ENCODE peak calls at places on chromosomes 16 and 17, in nine cellular contexts. M, O, I, Q, Z, Y, L, X and C are unnamed samples.

GRCh38 chr17:17724307-17724921 is 43.2 kb downstream of the RAI1 start:
- DNase-seq in Z (peak), L (peak), M (no peak), Q (peak), X (peak), O (peak), Y (no peak), I (no peak), C (no peak)

GRCh38 chr16:57145046-57145963 is 40.5 kb downstream of the PSME3IP1 start:
- DNase-seq in M (no peak), I (no peak), L (no peak), Z (no peak), X (no peak), Y (no peak), O (no peak), Q (no peak), C (no peak)

GRCh38 chr17:79811036-79811887 is 14.4 kb upstream of the CBX8 start:
- DNase-seq in X (peak), L (peak), M (peak), Y (peak), Z (peak), O (peak), Q (peak), I (no peak), C (peak)

GRCh38 chr17:35089846-35090193 is 26.3 kb upstream of the RFFL start:
- DNase-seq in O (peak), X (no peak), Q (peak), L (peak), M (no peak), Z (peak), Y (no peak), I (no peak), C (peak)

GRCh38 chr17:628507-628941 is 86.1 kb downstream of the VPS53 start:
- DNase-seq in Z (no peak), L (no peak), X (no peak), I (no peak), Y (no peak), O (no peak), M (no peak), Q (no peak), C (no peak)

GRCh38 chr17:78862073-78863023 is 21.7 kb upstream of the USP36 start:
- DNase-seq in I (no peak), O (peak), L (no peak), Q (peak), M (no peak), Y (peak), X (no peak), Z (no peak), C (peak)

GRCh38 chr17:1563786-1564613 is 1.4 kb upstream of the PITPNA start:
- DNase-seq in Y (no peak), L (no peak), X (no peak), Q (peak), O (no peak), I (no peak), M (no peak), Z (no peak), C (peak)

GRCh38 chr16:47721016-47721673 is 260.0 kb downstream of the PHKB start:
- DNase-seq in X (no peak), O (no peak), L (no peak), Y (no peak), I (no peak), M (no peak), Q (no peak), Z (no peak), C (peak)

GRCh38 chr17:64146418-64147109 is 16.6 kb upstream of the ERN1 start:
- DNase-seq in Z (peak), L (peak), Q (peak), Y (no peak), X (peak), M (peak), O (peak), I (peak), C (peak)

GRCh38 chr17:58330997-58331814 is 2.6 kb upstream of the TSPOAP1 start:
- DNase-seq in L (peak), I (peak), O (no peak), Q (no peak), Y (no peak), X (peak), M (peak), Z (no peak), C (no peak)

GRCh38 chr16:27452569-27453475 is 50.8 kb downstream of the IL21R start:
- DNase-seq in L (no peak), M (peak), Y (no peak), Q (no peak), X (no peak), I (no peak), O (no peak), Z (no peak), C (no peak)

GRCh38 chr17:32916134-32916533 is 11.8 kb upstream of the TMEM98 start:
- DNase-seq in Q (no peak), L (no peak), O (no peak), M (no peak), Y (no peak), Z (no peak), X (no peak), I (no peak), C (no peak)

GRCh38 chr17:32913593-32913992 is 14.4 kb upstream of the TMEM98 start:
- DNase-seq in Q (no peak), O (no peak), M (no peak), I (no peak), X (no peak), L (no peak), Z (no peak), Y (no peak), C (no peak)

GRCh38 chr17:32912218-32912897 is 15.6 kb upstream of the TMEM98 start:
- DNase-seq in I (no peak), Z (peak), X (no peak), M (no peak), O (peak), Y (no peak), Q (peak), L (peak), C (peak)

GRCh38 chr17:32915108-32915700 is 12.7 kb upstream of the TMEM98 start:
- DNase-seq in I (no peak), O (no peak), M (no peak), X (no peak), Z (no peak), Q (no peak), Y (no peak), L (no peak), C (no peak)

GRCh38 chr17:32914181-32914580 is 13.8 kb upstream of the TMEM98 start:
- DNase-seq in L (no peak), Y (no peak), I (no peak), Q (no peak), M (no peak), X (no peak), O (no peak), Z (no peak), C (no peak)
- TF ChIP-seq EZH2phosphoT487 in L (no peak), Y (no peak), I (no peak), Q (no peak), M (no peak), X (no peak), O (no peak), Z (no peak), C (no peak)

GRCh38 chr16:66427871-66428681 is 981 bp downstream of the BEAN1 start:
- DNase-seq in O (peak), M (no peak), L (peak), Q (peak), Z (peak), X (peak), Y (no peak), I (no peak), C (no peak)
- H3K4me3 ChIP-seq in O (peak), M (no peak), L (peak), Q (peak), Z (peak), X (no peak), Y (no peak), I (no peak), C (no peak)

GRCh38 chr17:55089955-55090573 is 121.5 kb downstream of the STXBP4 start:
- DNase-seq in I (no peak), Q (no peak), X (no peak), Y (peak), L (peak), M (no peak), O (peak), Z (peak), C (peak)
- TF ChIP-seq EZH2phosphoT487 in I (no peak), Q (no peak), X (no peak), Y (no peak), L (no peak), M (no peak), O (no peak), Z (no peak), C (no peak)

GRCh38 chr17:7851438-7852261 is 3.2 kb upstream of the TMEM88 start:
- DNase-seq in Y (no peak), L (peak), I (peak), Q (peak), M (peak), X (peak), O (peak), Z (peak), C (peak)
- H3K4me3 ChIP-seq in Y (peak), L (peak), I (peak), Q (no peak), M (peak), X (no peak), O (no peak), Z (no peak), C (peak)

DNA sequence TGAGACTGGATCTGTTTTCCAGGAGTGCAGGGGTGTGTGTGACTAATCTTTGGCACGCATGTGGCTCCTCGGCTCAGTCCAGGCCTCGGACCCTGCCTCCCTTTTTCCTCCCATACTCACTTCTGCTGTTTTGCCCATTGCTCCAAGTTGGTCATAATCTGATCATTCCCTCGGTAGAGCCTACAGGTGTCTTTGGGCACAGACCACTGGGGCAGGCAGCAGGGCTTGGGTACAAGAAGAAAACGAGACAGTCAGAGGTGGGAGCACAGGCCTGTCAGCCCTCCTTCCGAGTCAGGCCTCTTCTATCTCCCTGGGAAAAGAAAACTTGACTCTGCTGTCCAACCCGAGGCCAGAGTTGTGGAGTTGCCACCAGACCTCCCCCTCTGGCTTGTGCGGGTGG is 29.8 kb downstream of the DHX38 start:
- DNase-seq in Y (no peak), X (no peak), M (no peak), Q (no peak), I (no peak), L (no peak), O (no peak), Z (no peak), C (no peak)
- TF ChIP-seq EZH2phosphoT487 in Y (no peak), X (no peak), M (no peak), Q (no peak), I (no peak), L (no peak), O (no peak), Z (no peak), C (no peak)